ENCODE peak calls at places on chromosomes 2 and 18, in eight cellular contexts. U, M, V, H, J, T, C and G are unnamed samples.

GRCh38 chr2:88738271-88738670 is 46.8 kb downstream of the RPIA start:
- DNase-seq in M (no peak), J (no peak), H (no peak), V (peak; percentile 81), T (no peak), C (no peak), U (no peak), G (no peak)

GRCh38 chr2:121860033-121860810 is 104.8 kb downstream of the TSN start:
- DNase-seq in M (no peak), T (no peak), U (no peak), H (no peak), V (peak; percentile 94), J (no peak), C (no peak), G (no peak)

GRCh38 chr2:54878182-54878581 is 154.7 kb downstream of the EML6 start:
- DNase-seq in M (no peak), U (no peak), H (peak; percentile 53), J (no peak), C (no peak), T (no peak), V (no peak), G (no peak)

GRCh38 chr2:156539086-156539485 is 102.9 kb downstream of the GPD2 start:
- DNase-seq in M (no peak), V (no peak), C (no peak), J (no peak), U (no peak), T (no peak), H (no peak), G (no peak)

GRCh38 chr2:69386789-69387734 is at the start of gene GFPT1:
- DNase-seq in H (peak; percentile 95), V (peak; percentile 93), C (peak; percentile 97), J (peak; percentile 81), T (peak; percentile 67), U (peak; percentile 89), M (peak; percentile 97), G (peak; percentile 86)

GRCh38 chr18:50285631-50286321 is 1.7 kb downstream of the CXXC1 start:
- DNase-seq in J (no peak), M (no peak), T (no peak), U (no peak), V (no peak), H (no peak), C (no peak), G (no peak)

GRCh38 chr2:238845583-238846480 is 2.1 kb upstream of the TWIST2 start:
- DNase-seq in U (no peak), M (no peak), C (no peak), H (no peak), V (no peak), J (no peak), T (no peak), G (no peak)

GRCh38 chr2:23871206-23871605 is 55.7 kb downstream of the ATAD2B start:
- DNase-seq in H (no peak), T (no peak), J (no peak), V (no peak), M (no peak), U (no peak), C (no peak), G (no peak)

GRCh38 chr2:174606336-174606735 is 8.7 kb upstream of the WIPF1 start:
- DNase-seq in H (no peak), C (no peak), V (peak; percentile 91), J (no peak), M (no peak), T (no peak), U (no peak), G (no peak)

GRCh38 chr2:204900487-204900886 is 355.2 kb downstream of the PARD3B start:
- DNase-seq in J (no peak), U (peak; percentile 71), V (no peak), H (no peak), T (no peak), C (no peak), M (no peak), G (no peak)

GRCh38 chr2:10327896-10328666 is 25.4 kb downstream of the HPCAL1 start:
- DNase-seq in T (no peak), C (no peak), U (peak; percentile 34), J (no peak), M (no peak), H (no peak), V (no peak), G (no peak)

GRCh38 chr2:20343128-20343527 is 7.5 kb downstream of the PUM2 start:
- DNase-seq in V (peak; percentile 33), J (no peak), M (no peak), T (no peak), C (no peak), H (no peak), U (no peak), G (no peak)

GRCh38 chr2:134282638-134283400 is 28.9 kb downstream of the MGAT5 start:
- DNase-seq in H (no peak), M (no peak), V (no peak), J (no peak), T (no peak), C (no peak), U (no peak), G (no peak)

GRCh38 chr2:183946193-183946592 is 652.1 kb upstream of the ZNF804A start:
- DNase-seq in H (no peak), J (no peak), M (no peak), C (no peak), U (no peak), V (no peak), T (no peak), G (no peak)

GRCh38 chr18:35189510-35189909 is 51.3 kb upstream of the ZNF397 start:
- DNase-seq in V (no peak), T (no peak), M (no peak), J (no peak), U (no peak), H (peak; percentile 87), C (no peak), G (no peak)

GRCh38 chr2:140122001-140122400 is 1341.8 kb upstream of the NXPH2 start:
- DNase-seq in T (no peak), C (no peak), J (no peak), M (no peak), H (no peak), V (no peak), U (no peak), G (no peak)

GRCh38 chr2:88053301-88053700 is 2.3 kb downstream of the KRCC1 start:
- DNase-seq in C (no peak), H (peak; percentile 20), U (no peak), V (peak; percentile 62), J (no peak), T (no peak), M (no peak), G (no peak)